ENCODE peak calls at places on chromosomes 3 and 15, in ten cellular contexts. Q is astrocyte of the cerebellum, S is hepatocyte, I is HCT116, B is upper lobe of right lung, K is Caco-2, C is tibial artery, W is MM.1S, M is K562, H is stomach. Y is an unnamed sample.

GRCh38 chr3:167738037-167738436 is 2.5 kb downstream of the SERPINI1 start:
- DNase-seq in K (no peak), I (no peak), C (no peak), W (no peak), B (no peak), Q (no peak), S (no peak), M (no peak), H (no peak), Y (no peak)

GRCh38 chr15:33068531-33068990 is 126.0 kb downstream of the FMN1 start:
- DNase-seq in C (no peak), M (no peak), B (peak), K (no peak), Q (no peak), I (no peak), W (peak), H (peak), S (no peak), Y (no peak)

GRCh38 chr15:49530106-49530505 is 90.5 kb downstream of the FAM227B start:
- DNase-seq in Q (no peak), H (no peak), B (no peak), S (no peak), W (no peak), C (no peak), I (no peak), M (no peak), K (peak), Y (peak)

GRCh38 chr3:114848087-114848486 is 299.0 kb downstream of the ZBTB20 start:
- DNase-seq in M (no peak), S (no peak), H (no peak), I (no peak), K (no peak), W (no peak), B (peak), C (no peak), Q (no peak), Y (no peak)

GRCh38 chr15:73628976-73629854 is 4.0 kb downstream of the NPTN start:
- DNase-seq in Q (no peak), B (no peak), I (no peak), S (no peak), W (no peak), M (no peak), C (no peak), H (no peak), K (no peak), Y (no peak)

GRCh38 chr15:31276596-31277298 is 49.9 kb upstream of the KLF13 start:
- DNase-seq in Q (no peak), B (no peak), C (no peak), W (no peak), S (peak), K (no peak), H (peak), I (no peak), M (no peak), Y (no peak)

GRCh38 chr3:64341355-64341754 is 116.1 kb upstream of the PRICKLE2 start:
- DNase-seq in C (no peak), B (no peak), W (no peak), M (no peak), K (no peak), Q (no peak), H (no peak), I (no peak), S (peak), Y (no peak)

GRCh38 chr3:53768478-53769459 is 77.5 kb downstream of the CHDH start:
- DNase-seq in S (no peak), C (no peak), K (no peak), I (no peak), W (no peak), Q (no peak), H (no peak), M (no peak), B (no peak), Y (no peak)

GRCh38 chr3:177284383-177284881 is 87.2 kb upstream of the TBL1XR1 start:
- DNase-seq in H (no peak), K (peak), W (no peak), C (peak), S (peak), I (peak), B (peak), M (peak), Q (no peak), Y (no peak)

GRCh38 chr15:80564056-80564455 is 131.1 kb upstream of the ABHD17C start:
- DNase-seq in I (no peak), W (no peak), K (no peak), M (no peak), S (no peak), B (no peak), H (no peak), Q (no peak), C (no peak), Y (no peak)

GRCh38 chr3:188947983-188948657 is 223.7 kb upstream of the TPRG1 start:
- DNase-seq in I (peak), K (no peak), Q (peak), C (peak), M (no peak), W (no peak), H (peak), S (peak), B (peak), Y (peak)

GRCh38 chr3:197792019-197792647 is 1.1 kb downstream of the LRCH3 start:
- DNase-seq in M (no peak), H (no peak), I (no peak), B (no peak), C (no peak), K (peak), W (no peak), S (no peak), Q (no peak), Y (no peak)

GRCh38 chr3:123061856-123062255 is 5.0 kb upstream of the PDIA5 start:
- DNase-seq in C (no peak), K (no peak), B (no peak), I (no peak), H (no peak), M (no peak), W (no peak), S (no peak), Q (no peak), Y (no peak)

GRCh38 chr15:93073465-93073952 is 15.5 kb downstream of the RGMA start:
- DNase-seq in B (peak), C (no peak), M (no peak), K (no peak), H (no peak), Q (no peak), I (no peak), S (no peak), W (no peak), Y (no peak)

GRCh38 chr3:47162695-47163022 is 1.3 kb downstream of the SETD2 start:
- DNase-seq in S (peak), K (no peak), C (no peak), Q (no peak), H (no peak), I (no peak), B (no peak), M (no peak), W (peak), Y (no peak)

GRCh38 chr3:115766587-115767492 is 143.5 kb downstream of the GAP43 start:
- DNase-seq in K (no peak), Q (peak), M (no peak), I (no peak), S (no peak), C (no peak), W (no peak), H (no peak), B (no peak), Y (no peak)

GRCh38 chr3:34419801-34420200 is 621.4 kb downstream of the PDCD6IP start:
- DNase-seq in W (peak), C (no peak), I (no peak), B (no peak), K (peak), Q (no peak), H (no peak), S (peak), M (no peak), Y (no peak)

GRCh38 chr3:146221276-146221675 is 29.6 kb downstream of the PLSCR4 start:
- DNase-seq in M (no peak), B (no peak), S (no peak), C (no peak), K (no peak), W (no peak), Q (no peak), I (no peak), H (no peak), Y (no peak)

GRCh38 chr3:190696777-190697501 is 165.6 kb downstream of the GMNC start:
- DNase-seq in I (peak), K (peak), C (no peak), M (no peak), B (no peak), S (peak), W (peak), Q (no peak), H (no peak), Y (no peak)

GRCh38 chr15:98668566-98669308 is 20.4 kb downstream of the IGF1R start:
- DNase-seq in B (no peak), C (no peak), I (peak), W (no peak), K (no peak), M (no peak), Q (no peak), H (no peak), S (peak), Y (no peak)

GRCh38 chr15:35886765-35887164 is 340.8 kb upstream of the DPH6 start:
- DNase-seq in I (no peak), W (no peak), B (no peak), K (no peak), C (no peak), Q (no peak), S (no peak), M (no peak), H (no peak), Y (no peak)

GRCh38 chr3:121998030-121998580 is 23.9 kb downstream of the ILDR1 start:
- DNase-seq in W (no peak), K (no peak), C (no peak), B (no peak), Q (no peak), S (peak), M (no peak), I (no peak), H (no peak), Y (no peak)

GRCh38 chr3:99191186-99191585 is 289.7 kb upstream of the DCBLD2 start:
- DNase-seq in S (no peak), I (no peak), K (no peak), Q (no peak), H (no peak), C (no peak), W (no peak), B (no peak), M (no peak), Y (no peak)

GRCh38 chr3:50278106-50278867 is 600 bp upstream of the LSMEM2 start:
- DNase-seq in H (no peak), M (no peak), W (no peak), Q (no peak), S (no peak), C (no peak), B (no peak), I (no peak), K (no peak), Y (no peak)

GRCh38 chr3:31181661-31182060 is 287.2 kb upstream of the GADL1 start:
- DNase-seq in B (no peak), Q (no peak), C (no peak), I (no peak), S (no peak), W (no peak), M (no peak), K (no peak), H (no peak), Y (no peak)

GRCh38 chr3:159158213-159158612 is 356.4 kb downstream of the MFSD1 start:
- DNase-seq in W (peak), Q (no peak), C (no peak), H (no peak), K (no peak), I (peak), S (no peak), M (no peak), B (no peak), Y (no peak)

GRCh38 chr3:123658118-123658859 is 73.4 kb upstream of the HACD2 start:
- DNase-seq in S (no peak), B (no peak), C (peak), I (no peak), W (no peak), H (peak), K (no peak), Q (peak), M (no peak), Y (peak)

GRCh38 chr3:60056394-60056793 is 1006.6 kb upstream of the CFAP20DC start:
- DNase-seq in K (no peak), S (no peak), C (no peak), H (no peak), I (no peak), M (no peak), W (no peak), B (no peak), Q (no peak), Y (no peak)

GRCh38 chr3:100048248-100048647 is 66.1 kb downstream of the FILIP1L start:
- DNase-seq in K (no peak), H (no peak), I (no peak), M (no peak), B (no peak), S (no peak), W (no peak), C (no peak), Q (no peak), Y (no peak)

GRCh38 chr3:134543113-134543512 is 57.3 kb downstream of the CEP63 start:
- DNase-seq in B (no peak), K (no peak), S (no peak), W (no peak), C (no peak), Q (no peak), M (no peak), I (no peak), H (no peak), Y (no peak)

GRCh38 chr3:67704322-67704721 is 49.9 kb upstream of the SUCLG2 start:
- DNase-seq in I (no peak), W (no peak), K (no peak), Q (no peak), B (no peak), S (no peak), M (no peak), H (no peak), C (no peak), Y (no peak)

GRCh38 chr3:126003447-126004190 is 34.6 kb downstream of the ROPN1B start:
- DNase-seq in I (no peak), W (no peak), M (no peak), C (no peak), H (no peak), Q (no peak), K (no peak), S (no peak), B (no peak), Y (no peak)

GRCh38 chr15:70762469-70763119 is 764 bp downstream of the UACA start:
- DNase-seq in B (peak), C (peak), Q (no peak), H (peak), K (peak), M (no peak), W (peak), S (peak), I (peak), Y (no peak)

GRCh38 chr3:59364471-59364870 is 314.6 kb upstream of the CFAP20DC start:
- DNase-seq in I (no peak), M (no peak), K (no peak), S (no peak), H (no peak), B (no peak), Q (no peak), C (no peak), W (no peak), Y (peak)

GRCh38 chr3:147419062-147419701 is 10.0 kb downstream of the ZIC1 start:
- DNase-seq in C (no peak), H (no peak), I (no peak), K (no peak), M (peak), S (peak), B (no peak), W (peak), Q (peak), Y (no peak)

GRCh38 chr3:47000922-47001730 is 21.7 kb downstream of the NBEAL2 start:
- DNase-seq in W (no peak), K (no peak), S (no peak), I (no peak), B (peak), Q (no peak), C (no peak), M (no peak), H (no peak), Y (no peak)

GRCh38 chr15:48723964-48724363 is 78.5 kb upstream of the FBN1 start:
- DNase-seq in M (no peak), B (no peak), S (no peak), I (no peak), W (no peak), K (no peak), H (no peak), C (no peak), Q (no peak), Y (no peak)

GRCh38 chr3:119990888-119991287 is 103.4 kb downstream of the GSK3B start:
- DNase-seq in M (no peak), B (no peak), I (no peak), S (no peak), C (no peak), W (no peak), Q (peak), K (no peak), H (no peak), Y (no peak)

GRCh38 chr15:47812436-47813109 is 95.3 kb downstream of the SEMA6D start:
- DNase-seq in I (no peak), S (peak), B (no peak), M (no peak), H (no peak), K (peak), Q (peak), C (no peak), W (peak), Y (peak)

GRCh38 chr15:25742421-25743159 is 120.5 kb downstream of the ATP10A start:
- DNase-seq in M (no peak), K (no peak), C (no peak), W (no peak), H (no peak), S (no peak), B (no peak), I (no peak), Q (no peak), Y (no peak)

DNA sequence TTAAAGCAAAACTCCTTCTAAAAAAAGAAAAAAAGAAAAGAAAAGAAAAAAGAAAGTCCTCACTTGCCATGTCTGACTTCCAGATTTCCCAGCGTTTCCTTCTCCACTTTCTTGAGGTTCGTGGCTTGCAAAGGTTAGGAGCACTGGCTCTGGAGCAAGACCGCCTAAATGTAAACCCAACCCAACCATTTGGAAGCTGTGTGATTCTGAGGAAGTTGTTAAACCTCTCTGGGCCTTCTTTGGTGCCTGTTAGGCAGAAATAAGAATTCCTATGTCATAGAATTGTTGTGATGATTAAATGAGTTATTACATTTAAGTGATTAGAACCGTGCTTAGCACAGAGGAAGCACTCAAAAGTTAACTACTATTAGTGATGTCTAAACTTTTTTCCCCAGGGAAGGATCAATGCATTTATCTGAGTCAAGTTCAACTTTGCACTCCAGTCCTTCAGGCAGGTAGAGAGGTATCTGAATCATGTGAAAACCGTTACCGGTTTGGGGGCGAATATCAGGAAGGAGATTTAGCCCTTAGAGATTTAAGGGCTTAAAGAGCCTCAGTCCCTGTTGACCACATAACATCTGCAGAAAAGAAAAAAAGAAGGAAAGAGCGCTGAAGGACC is 78.3 kb upstream of the HES1 start:
- DNase-seq in B (no peak), H (no peak), M (no peak), K (no peak), I (no peak), Q (no peak), W (no peak), S (no peak), C (no peak), Y (no peak)
- H3K4me3 ChIP-seq in B (peak), H (peak), M (no peak), K (peak), I (no peak), Q (no peak), W (peak), S (no peak), C (peak), Y (peak)

DNA sequence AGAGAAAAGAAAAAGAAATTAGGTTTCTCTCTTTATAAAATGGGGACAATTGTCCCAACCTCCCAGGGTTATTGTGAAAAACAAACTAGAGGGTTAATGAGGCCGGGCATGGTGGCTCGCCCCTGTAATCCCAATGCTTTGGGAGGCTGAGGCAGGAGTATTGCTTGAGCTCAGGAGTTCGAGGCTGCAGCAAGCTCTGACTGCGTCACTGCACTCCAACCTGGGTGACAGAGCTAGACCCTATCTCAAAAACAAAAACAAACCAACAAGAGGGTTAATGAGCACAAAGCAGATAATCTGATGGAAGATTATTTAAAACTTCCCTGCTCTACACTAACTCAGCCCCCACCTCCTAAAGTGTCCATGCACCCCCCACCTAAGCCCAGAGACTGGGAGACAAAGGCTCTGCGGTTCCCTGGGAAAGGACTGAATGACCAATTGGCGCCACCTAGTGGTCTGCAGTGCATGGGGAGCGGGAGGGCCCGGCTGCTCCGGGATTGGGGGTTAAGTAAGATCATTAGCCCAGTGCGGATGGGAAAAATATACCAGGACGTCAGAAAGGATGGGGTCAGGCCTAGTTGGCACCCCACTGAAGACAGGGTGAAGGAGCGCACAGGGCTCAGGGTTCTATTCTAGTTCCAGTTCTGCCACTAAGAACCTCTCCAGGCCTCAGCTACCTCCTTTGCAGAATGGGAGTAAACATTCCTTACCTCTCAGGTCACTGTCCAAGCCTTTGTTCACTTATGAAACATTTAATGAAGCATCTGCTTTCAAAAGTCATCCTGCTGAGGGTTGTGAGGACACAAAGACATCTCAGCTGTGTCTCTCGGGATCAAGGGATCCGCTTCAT is 15.6 kb downstream of the PIF1 start:
- DNase-seq in Q (peak), S (peak), H (peak), C (peak), M (peak), B (peak), I (peak), K (peak), W (peak), Y (no peak)
- TF ChIP-seq CTCF in Q (peak), S (peak), H (no peak), C (peak), M (peak), B (peak), I (peak), K (peak), W (peak), Y (peak)

GRCh38 chr3:194465920-194466570 is 20.8 kb downstream of the ATP13A3 start:
- DNase-seq in Q (no peak), S (no peak), W (no peak), M (no peak), K (no peak), C (no peak), H (no peak), B (no peak), I (no peak), Y (no peak)

GRCh38 chr3:194462936-194463335 is 23.9 kb downstream of the ATP13A3 start:
- DNase-seq in K (no peak), H (no peak), B (no peak), S (no peak), M (no peak), C (no peak), W (no peak), I (no peak), Q (no peak), Y (no peak)

GRCh38 chr3:194468086-194468485 is 18.7 kb downstream of the ATP13A3 start:
- DNase-seq in C (no peak), H (no peak), K (no peak), M (no peak), I (no peak), Q (no peak), B (no peak), S (no peak), W (no peak), Y (no peak)

GRCh38 chr3:194466761-194467356 is 19.9 kb downstream of the ATP13A3 start:
- DNase-seq in S (no peak), Q (no peak), C (no peak), I (no peak), K (no peak), H (no peak), B (no peak), W (no peak), M (no peak), Y (no peak)

GRCh38 chr3:194464692-194465091 is 22.1 kb downstream of the ATP13A3 start:
- DNase-seq in K (no peak), S (no peak), W (no peak), M (no peak), B (no peak), Q (no peak), H (no peak), I (no peak), C (no peak), Y (no peak)
- H3K4me3 ChIP-seq in K (no peak), S (no peak), W (no peak), M (no peak), B (no peak), Q (no peak), H (no peak), I (no peak), C (no peak), Y (no peak)

GRCh38 chr3:155981669-155982068 is 111.2 kb downstream of the GMPS start:
- DNase-seq in M (no peak), K (no peak), S (no peak), B (no peak), W (no peak), H (no peak), C (no peak), Q (no peak), I (no peak), Y (no peak)

GRCh38 chr3:155989536-155989935 is 119.1 kb downstream of the GMPS start:
- DNase-seq in B (no peak), S (no peak), M (no peak), C (no peak), K (no peak), I (no peak), Q (no peak), W (no peak), H (no peak), Y (no peak)

GRCh38 chr3:155984791-155985417 is 114.5 kb downstream of the GMPS start:
- DNase-seq in S (no peak), Q (no peak), I (no peak), M (no peak), C (no peak), B (no peak), K (no peak), W (no peak), H (no peak), Y (no peak)

GRCh38 chr3:155979746-155980145 is 109.3 kb downstream of the GMPS start:
- DNase-seq in C (no peak), S (no peak), B (no peak), I (no peak), Q (peak), K (no peak), M (no peak), H (no peak), W (no peak), Y (no peak)

GRCh38 chr3:155983834-155984474 is 113.5 kb downstream of the GMPS start:
- DNase-seq in B (no peak), W (no peak), M (no peak), S (no peak), Q (no peak), C (no peak), I (no peak), K (peak), H (no peak), Y (no peak)
- TF ChIP-seq CTCF in B (no peak), W (no peak), M (peak), S (no peak), Q (no peak), C (no peak), I (no peak), K (peak), H (no peak), Y (no peak)